ENCODE peak calls at places on chromosomes 5 and 9, in seven cellular contexts. E is sigmoid colon, F is endothelial cell of umbilical vein, M is lower leg skin, B is K562, N is H54, Y is HCT116. X is an unnamed sample.

GRCh38 chr5:14245526-14245925 is 102.4 kb downstream of the TRIO start:
- DNase-seq in Y (no peak), B (no peak), E (no peak), F (no peak), M (no peak), N (no peak), X (no peak)

GRCh38 chr9:136046555-136046921 is 48.6 kb downstream of the NACC2 start:
- DNase-seq in N (no peak), F (no peak), M (no peak), B (no peak), E (peak), Y (no peak), X (no peak)

GRCh38 chr5:173318881-173319609 is 9.2 kb downstream of the STC2 start:
- DNase-seq in M (peak), N (no peak), F (no peak), E (no peak), Y (no peak), B (no peak), X (no peak)

GRCh38 chr9:129584136-129584535 is 36.8 kb downstream of the C9orf50 start:
- DNase-seq in Y (peak), B (peak), F (peak), N (peak), E (peak), M (no peak), X (no peak)

GRCh38 chr5:93117753-93118531 is 463.1 kb downstream of the NR2F1-AS1 start:
- DNase-seq in B (no peak), Y (no peak), M (no peak), F (peak), E (no peak), N (no peak), X (no peak)

GRCh38 chr9:134416385-134417022 is 90.2 kb downstream of the RXRA start:
- DNase-seq in F (no peak), N (no peak), E (no peak), M (no peak), B (no peak), Y (no peak), X (no peak)

GRCh38 chr5:52989025-52989780 is at the start of gene ITGA2:
- DNase-seq in B (peak), M (peak), F (peak), E (peak), N (peak), Y (peak), X (peak)

GRCh38 chr5:173739741-173740140 is 123.3 kb upstream of the BOD1 start:
- DNase-seq in M (no peak), N (no peak), B (no peak), Y (no peak), E (no peak), F (no peak), X (no peak)

GRCh38 chr9:121267689-121268597 is at the start of gene GSN:
- DNase-seq in N (peak), B (peak), Y (no peak), M (peak), E (peak), F (peak), X (peak)
- TF ChIP-seq POLR2A in N (peak), B (peak), Y (no peak), M (no peak), E (peak), F (no peak), X (peak)

DNA sequence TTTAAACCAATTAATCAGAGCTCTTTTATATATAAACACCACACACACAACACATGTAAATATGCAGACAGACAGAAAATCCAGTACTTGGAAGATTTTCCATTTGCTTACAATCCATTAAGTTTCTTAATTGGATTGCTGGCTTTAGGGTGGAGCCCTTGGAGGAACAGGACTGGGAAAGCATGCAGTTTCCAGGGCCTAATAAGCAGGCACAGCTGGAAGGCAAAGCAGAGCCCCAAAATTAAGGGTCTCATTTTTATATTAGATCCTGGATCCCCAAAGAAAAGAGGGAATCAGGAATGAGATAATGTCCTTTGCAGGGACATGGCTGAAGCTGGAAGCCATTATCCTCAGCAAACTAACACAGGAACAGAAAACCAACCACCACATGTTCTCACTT is 13.1 kb upstream of the SMC2 start:
- DNase-seq in F (no peak), M (no peak), Y (no peak), E (no peak), B (no peak), N (no peak), X (no peak)
- TF ChIP-seq POLR2A in F (no peak), M (no peak), Y (no peak), E (no peak), B (no peak), N (no peak), X (no peak)

GRCh38 chr5:55172937-55173695 is at the start of gene CDC20B:
- DNase-seq in M (peak), N (peak), F (peak), E (peak), B (peak), Y (no peak), X (peak)
- TF ChIP-seq POLR2A in M (no peak), N (peak), F (no peak), E (no peak), B (peak), Y (peak), X (no peak)

GRCh38 chr9:120869726-120870125 is 7.3 kb downstream of the PHF19 start:
- DNase-seq in F (no peak), Y (no peak), N (no peak), B (no peak), E (no peak), M (peak), X (no peak)

GRCh38 chr9:120867676-120868338 is 9.2 kb downstream of the PHF19 start:
- DNase-seq in E (no peak), Y (no peak), F (no peak), M (no peak), N (no peak), B (no peak), X (no peak)

GRCh38 chr9:120869360-120869687 is 7.7 kb downstream of the PHF19 start:
- DNase-seq in B (no peak), M (no peak), F (no peak), E (no peak), Y (no peak), N (no peak), X (no peak)

GRCh38 chr9:120868676-120869359 is 8.2 kb downstream of the PHF19 start:
- DNase-seq in M (peak), N (no peak), F (peak), E (peak), B (peak), Y (peak), X (peak)

DNA sequence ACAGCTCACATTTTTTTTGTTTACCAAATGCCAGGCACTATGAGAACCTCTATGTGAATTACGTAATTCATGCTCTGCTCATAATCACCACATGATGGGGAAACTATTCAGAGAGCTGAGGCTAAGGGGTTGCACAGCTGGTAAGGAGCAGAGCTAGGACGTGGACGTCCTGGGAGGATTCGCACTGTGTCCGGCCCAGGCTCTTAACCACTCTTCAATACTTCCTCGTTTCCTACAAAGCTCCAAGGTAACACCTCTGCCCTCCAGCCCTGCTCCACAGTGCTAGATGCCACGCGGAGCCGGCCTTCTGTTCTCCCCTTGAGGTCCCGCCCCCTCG is 8.7 kb downstream of the PHF19 start:
- DNase-seq in N (no peak), B (no peak), F (no peak), E (no peak), M (no peak), Y (no peak), X (no peak)
- TF ChIP-seq POLR2A in N (no peak), B (no peak), F (no peak), E (no peak), M (no peak), Y (no peak), X (peak)

GRCh38 chr5:124652892-124653441 is 93.5 kb downstream of the ZNF608 start:
- DNase-seq in Y (no peak), F (no peak), E (no peak), B (no peak), M (no peak), N (no peak), X (no peak)

GRCh38 chr5:124652514-124652819 is 94.0 kb downstream of the ZNF608 start:
- DNase-seq in M (no peak), N (no peak), E (no peak), F (no peak), Y (no peak), B (no peak), X (no peak)

GRCh38 chr5:124650960-124651662 is 95.3 kb downstream of the ZNF608 start:
- DNase-seq in N (no peak), F (peak), M (no peak), B (peak), Y (no peak), E (no peak), X (no peak)

GRCh38 chr5:124649548-124650501 is 96.6 kb downstream of the ZNF608 start:
- DNase-seq in E (no peak), Y (no peak), N (peak), M (peak), B (peak), F (peak), X (peak)

DNA sequence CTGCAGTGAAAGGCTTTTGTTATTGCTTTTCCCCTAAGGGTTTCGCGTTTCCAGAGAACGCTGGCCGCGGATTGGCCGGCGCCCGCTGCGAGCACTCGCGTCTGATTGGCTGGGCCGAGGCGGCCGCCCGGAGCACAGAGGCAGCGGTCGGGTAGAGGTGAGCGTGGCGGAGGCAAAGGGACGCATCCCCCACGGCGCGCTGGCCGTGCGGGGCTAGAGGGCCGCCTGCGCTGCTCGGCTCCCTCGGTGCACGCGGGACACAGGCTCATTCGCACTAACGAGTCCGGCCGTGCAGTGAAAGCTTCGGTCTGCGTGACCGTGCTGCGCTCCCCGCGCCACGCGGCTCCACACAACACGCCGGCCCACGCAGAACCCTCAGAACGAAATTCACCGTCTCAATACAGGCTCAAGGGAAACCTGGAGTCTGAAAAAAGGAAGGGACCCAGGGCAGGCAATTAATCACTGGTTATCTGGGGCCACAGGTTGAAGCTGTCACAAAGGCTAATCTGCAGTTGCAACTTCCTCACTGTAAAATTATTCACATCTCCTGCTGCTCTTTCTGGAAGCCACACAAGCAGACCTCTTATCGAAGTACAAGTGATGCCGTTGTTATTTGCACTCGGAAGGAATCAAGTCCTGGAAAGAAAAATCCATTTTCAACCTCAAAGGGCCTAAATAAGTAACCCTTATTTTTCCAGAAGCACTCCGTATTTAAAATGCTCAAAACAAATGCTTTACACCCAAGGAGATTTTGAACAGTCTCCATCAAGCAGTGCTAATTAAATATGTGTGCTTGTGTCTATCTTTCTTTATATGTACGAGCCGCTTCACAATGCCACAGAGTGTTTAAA is 94.6 kb downstream of the ZNF608 start:
- DNase-seq in E (peak), N (peak), B (peak), M (peak), Y (no peak), F (peak), X (peak)
- TF ChIP-seq POLR2A in E (no peak), N (peak), B (peak), M (no peak), Y (peak), F (peak), X (peak)

GRCh38 chr9:104927912-104928740 is at the start of gene ABCA1:
- DNase-seq in E (peak), F (peak), N (peak), B (peak), Y (peak), M (peak), X (peak)
- TF ChIP-seq POLR2A in E (peak), F (no peak), N (peak), B (no peak), Y (no peak), M (peak), X (peak)

GRCh38 chr5:151060742-151061141 is 20.1 kb downstream of the TNIP1 start:
- DNase-seq in M (no peak), B (no peak), F (no peak), N (no peak), E (no peak), Y (no peak), X (no peak)

GRCh38 chr5:151063590-151063989 is 17.2 kb downstream of the TNIP1 start:
- DNase-seq in Y (no peak), B (no peak), M (no peak), N (no peak), E (no peak), F (no peak), X (no peak)

GRCh38 chr5:151064916-151065499 is 15.8 kb downstream of the TNIP1 start:
- DNase-seq in Y (no peak), F (no peak), N (no peak), E (no peak), M (no peak), B (no peak), X (no peak)

GRCh38 chr5:151063136-151063544 is 17.7 kb downstream of the TNIP1 start:
- DNase-seq in M (no peak), F (peak), E (no peak), Y (no peak), B (peak), N (peak), X (no peak)

DNA sequence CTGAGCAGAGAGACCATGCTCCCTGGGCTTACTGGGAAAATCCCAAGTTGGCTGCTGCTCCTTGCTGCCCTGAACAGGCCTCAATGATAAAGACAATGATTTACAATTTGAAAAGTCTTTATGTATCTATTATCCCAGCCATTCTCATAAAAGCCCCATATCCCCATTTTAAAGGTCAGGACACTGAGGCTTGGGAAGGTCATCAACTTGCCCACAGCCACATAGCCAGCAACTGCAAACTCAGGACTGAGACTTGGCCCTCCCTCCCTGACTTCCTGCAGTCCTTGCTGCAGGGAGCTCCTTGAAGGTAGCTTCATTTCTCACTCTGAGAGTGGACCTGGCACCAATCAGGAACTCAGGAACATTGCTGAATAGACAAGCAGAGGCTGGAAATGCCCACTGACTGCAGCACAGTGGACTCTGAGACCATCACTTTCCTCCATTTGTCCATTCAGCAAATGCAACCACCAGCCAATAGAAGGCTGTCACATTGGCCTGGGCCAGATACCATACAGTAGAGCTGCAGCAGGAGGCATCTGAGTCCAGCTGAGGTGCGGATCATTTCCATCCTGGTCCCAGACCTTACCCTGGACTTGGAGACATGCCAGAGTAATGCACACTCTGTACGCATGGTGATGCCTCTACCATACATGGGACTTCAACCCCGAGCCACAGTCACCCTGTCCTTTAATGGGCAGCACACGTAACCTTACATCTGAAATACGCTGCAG is 18.3 kb downstream of the TNIP1 start:
- DNase-seq in B (no peak), N (no peak), E (no peak), Y (no peak), M (no peak), F (no peak), X (no peak)
- TF ChIP-seq POLR2A in B (no peak), N (no peak), E (no peak), Y (no peak), M (no peak), F (no peak), X (no peak)

X was measured in right lobe of liver.